ENCODE peak calls at places on chromosome 17, in four cellular contexts. One of them, this sample, is unnamed. For H3K27me3, the result is how much of the 10 kb centered on the place peaks cover.

GRCh38 chr17:31111183-31111582 is 16.4 kb downstream of the NF1 start:
- DNase-seq in pancreas: no peak
- DNase-seq in aorta: no peak
- DNase-seq in SK-N-SH: no peak
- DNase-seq in this sample: no peak

GRCh38 chr17:77865109-77865611 is 93.3 kb upstream of the TNRC6C start:
- DNase-seq in pancreas: no peak
- DNase-seq in aorta: peak
- DNase-seq in SK-N-SH: peak
- DNase-seq in this sample: peak

GRCh38 chr17:32546031-32546444 is 59.2 kb downstream of the CDK5R1 start:
- DNase-seq in pancreas: no peak
- DNase-seq in aorta: no peak
- DNase-seq in SK-N-SH: peak
- DNase-seq in this sample: no peak

GRCh38 chr17:37844977-37845293 is 79.3 kb upstream of the TBC1D3K start:
- DNase-seq in pancreas: no peak
- DNase-seq in aorta: no peak
- DNase-seq in SK-N-SH: no peak
- DNase-seq in this sample: no peak

GRCh38 chr17:29748400-29748799 is 125.7 kb upstream of the CORO6 start:
- DNase-seq in pancreas: no peak
- DNase-seq in aorta: no peak
- DNase-seq in SK-N-SH: no peak
- DNase-seq in this sample: no peak

GRCh38 chr17:64531955-64532371 is 25.2 kb downstream of the CEP95 start:
- DNase-seq in pancreas: no peak
- DNase-seq in aorta: no peak
- DNase-seq in SK-N-SH: no peak
- DNase-seq in this sample: no peak

GRCh38 chr17:10135539-10136257 is 62.7 kb downstream of the GAS7 start:
- DNase-seq in pancreas: no peak
- DNase-seq in aorta: peak
- DNase-seq in SK-N-SH: no peak
- DNase-seq in this sample: no peak

GRCh38 chr17:15999974-16000827 is 577 bp downstream of the TTC19 start:
- DNase-seq in pancreas: no peak
- DNase-seq in aorta: peak
- DNase-seq in SK-N-SH: no peak
- DNase-seq in this sample: peak

GRCh38 chr17:45149669-45150603 is 1.7 kb downstream of the HEXIM1 start:
- DNase-seq in pancreas: peak
- DNase-seq in aorta: peak
- DNase-seq in SK-N-SH: peak
- DNase-seq in this sample: peak

GRCh38 chr17:79006794-79007503 is 2.6 kb downstream of the CANT1 start:
- DNase-seq in pancreas: no peak
- DNase-seq in aorta: no peak
- DNase-seq in SK-N-SH: no peak
- DNase-seq in this sample: no peak

GRCh38 chr17:2427215-2427614 is 26.4 kb upstream of the MNT start:
- DNase-seq in pancreas: no peak
- DNase-seq in aorta: no peak
- DNase-seq in SK-N-SH: no peak
- DNase-seq in this sample: no peak

GRCh38 chr17:12492450-12492849 is 173.2 kb upstream of the MYOCD start:
- DNase-seq in pancreas: no peak
- DNase-seq in aorta: no peak
- DNase-seq in SK-N-SH: no peak
- DNase-seq in this sample: no peak

GRCh38 chr17:79952915-79953314 is 82.8 kb downstream of the TBC1D16 start:
- DNase-seq in pancreas: no peak
- DNase-seq in aorta: no peak
- DNase-seq in SK-N-SH: peak
- DNase-seq in this sample: no peak

GRCh38 chr17:4514206-4514605 is 15.5 kb downstream of the SPNS2 start:
- DNase-seq in pancreas: peak
- DNase-seq in aorta: no peak
- DNase-seq in SK-N-SH: no peak
- DNase-seq in this sample: no peak

GRCh38 chr17:7080445-7081041 is 492 bp upstream of the CLEC10A start:
- DNase-seq in pancreas: no peak
- DNase-seq in aorta: no peak
- DNase-seq in SK-N-SH: no peak
- DNase-seq in this sample: no peak

GRCh38 chr17:7238418-7239090 is 703 bp downstream of the PHF23 start:
- DNase-seq in pancreas: peak
- DNase-seq in aorta: peak
- DNase-seq in SK-N-SH: no peak
- DNase-seq in this sample: peak

GRCh38 chr17:82007495-82008257 is 15.0 kb downstream of the CENPX start:
- DNase-seq in pancreas: no peak
- DNase-seq in aorta: no peak
- DNase-seq in SK-N-SH: no peak
- DNase-seq in this sample: no peak

GRCh38 chr17:69669441-69670178 is 255.1 kb downstream of the MAP2K6 start:
- DNase-seq in pancreas: no peak
- DNase-seq in aorta: no peak
- DNase-seq in SK-N-SH: no peak
- DNase-seq in this sample: no peak

GRCh38 chr17:74430706-74431567 is 951 bp upstream of the GPRC5C start:
- DNase-seq in pancreas: peak
- DNase-seq in aorta: peak
- DNase-seq in SK-N-SH: peak
- DNase-seq in this sample: peak

GRCh38 chr17:61425682-61426481 is 26.2 kb downstream of the TBX2 start:
- DNase-seq in pancreas: no peak
- DNase-seq in aorta: no peak
- DNase-seq in SK-N-SH: peak
- DNase-seq in this sample: peak

GRCh38 chr17:74361613-74362391 is at the start of gene BTBD17:
- DNase-seq in pancreas: peak
- DNase-seq in aorta: no peak
- DNase-seq in SK-N-SH: peak
- DNase-seq in this sample: peak

GRCh38 chr17:61589990-61590389 is 1.0 kb downstream of the NACA2 start:
- DNase-seq in pancreas: no peak
- DNase-seq in aorta: no peak
- DNase-seq in SK-N-SH: no peak
- DNase-seq in this sample: no peak

GRCh38 chr17:4161560-4162221 is 18.7 kb downstream of the CYB5D2 start:
- DNase-seq in pancreas: no peak
- DNase-seq in aorta: no peak
- DNase-seq in SK-N-SH: peak
- DNase-seq in this sample: peak

GRCh38 chr17:29931253-29931932 is 1.4 kb upstream of the SSH2 start:
- DNase-seq in pancreas: peak
- DNase-seq in aorta: peak
- DNase-seq in SK-N-SH: peak
- DNase-seq in this sample: peak

GRCh38 chr17:27840688-27841087 is 40.4 kb upstream of the NOS2 start:
- DNase-seq in pancreas: no peak
- DNase-seq in aorta: no peak
- DNase-seq in SK-N-SH: no peak
- DNase-seq in this sample: no peak

GRCh38 chr17:40612510-40613244 is 34.9 kb downstream of the SMARCE1 start:
- DNase-seq in pancreas: no peak
- DNase-seq in aorta: no peak
- DNase-seq in SK-N-SH: no peak
- DNase-seq in this sample: no peak

GRCh38 chr17:44092051-44092450 is 21.5 kb downstream of the G6PC3 start:
- DNase-seq in pancreas: no peak
- DNase-seq in aorta: no peak
- DNase-seq in SK-N-SH: no peak
- DNase-seq in this sample: no peak

GRCh38 chr17:43171761-43172487 is 910 bp downstream of the NBR1 start:
- DNase-seq in pancreas: peak
- DNase-seq in aorta: peak
- DNase-seq in SK-N-SH: no peak
- DNase-seq in this sample: peak

GRCh38 chr17:77558846-77559626 is 399.5 kb upstream of the TNRC6C start:
- DNase-seq in pancreas: no peak
- DNase-seq in aorta: no peak
- DNase-seq in SK-N-SH: no peak
- DNase-seq in this sample: no peak

GRCh38 chr17:78415821-78416301 is 37.4 kb downstream of the PGS1 start:
- DNase-seq in pancreas: no peak
- DNase-seq in aorta: no peak
- DNase-seq in SK-N-SH: no peak
- DNase-seq in this sample: no peak

GRCh38 chr17:76523084-76524037 is 14.1 kb downstream of the CYGB start:
- DNase-seq in pancreas: no peak
- DNase-seq in aorta: peak
- DNase-seq in SK-N-SH: peak
- DNase-seq in this sample: peak

DNA sequence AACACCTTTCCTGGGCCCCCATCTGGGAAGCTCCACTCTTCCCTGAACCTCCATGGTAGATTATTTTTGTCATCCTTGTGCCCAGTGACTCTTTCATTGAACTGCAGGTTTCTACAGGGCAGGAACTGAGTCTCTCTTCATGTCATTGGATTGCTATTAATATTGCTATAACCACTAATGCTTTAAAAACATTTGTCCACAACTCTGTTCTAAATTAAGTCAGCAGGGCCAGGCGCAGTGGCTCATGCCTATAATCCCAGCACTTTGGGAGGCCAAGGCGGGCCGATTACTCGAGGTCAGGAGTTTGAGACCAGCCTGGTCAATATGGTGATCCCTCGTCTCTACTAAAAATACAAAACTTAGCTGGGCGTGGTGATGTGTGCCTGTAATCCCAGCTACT is 51.2 kb upstream of the DLX4 start:
- DNase-seq in pancreas: no peak
- DNase-seq in aorta: no peak
- DNase-seq in SK-N-SH: no peak
- DNase-seq in this sample: no peak
- H3K27me3 ChIP-seq in pancreas: under half
- H3K27me3 ChIP-seq in aorta: under half
- H3K27me3 ChIP-seq in SK-N-SH: half or more
- H3K27me3 ChIP-seq in this sample: under half

DNA sequence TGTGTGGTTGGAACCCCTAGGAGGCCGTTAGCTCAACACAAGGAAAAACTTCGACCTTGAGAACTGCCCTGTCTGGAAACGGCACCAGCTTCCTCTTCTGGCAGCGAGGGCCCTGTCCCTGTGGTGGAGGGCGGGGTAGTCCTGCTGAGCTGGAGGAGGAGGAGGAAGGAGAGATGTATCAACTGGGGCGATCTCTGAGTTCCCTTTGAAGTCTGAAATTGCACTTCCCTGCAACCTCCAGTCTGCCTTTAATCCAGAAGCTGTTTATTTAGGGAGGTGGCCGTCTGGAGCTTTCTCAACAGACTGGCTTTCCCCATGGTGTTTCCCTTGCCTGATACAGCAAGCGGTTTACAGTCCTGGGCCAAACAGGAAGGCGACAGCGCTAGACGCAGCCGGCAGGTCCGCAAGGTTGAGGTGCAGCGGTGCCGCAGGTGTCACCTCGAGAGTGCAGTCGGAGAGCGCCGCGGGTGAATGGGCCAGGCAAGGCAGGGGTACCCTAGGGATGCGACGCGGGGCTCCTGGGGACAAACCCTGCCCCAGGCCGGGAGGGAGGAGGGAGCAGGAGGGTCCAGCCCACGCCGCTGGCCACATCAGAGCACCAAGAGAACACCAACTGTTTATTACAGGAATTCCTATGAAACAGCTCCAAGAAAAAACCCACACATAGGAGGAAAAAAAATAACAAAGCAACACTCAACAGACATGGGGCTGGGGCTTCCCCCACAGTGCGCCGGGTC is 11.3 kb upstream of the MRPS23 start:
- DNase-seq in pancreas: peak
- DNase-seq in aorta: peak
- DNase-seq in SK-N-SH: peak
- DNase-seq in this sample: peak
- H3K27ac ChIP-seq in pancreas: peak
- H3K27ac ChIP-seq in aorta: peak
- H3K27ac ChIP-seq in SK-N-SH: no peak
- H3K27ac ChIP-seq in this sample: peak

GRCh38 chr17:13594310-13594709 is 7.4 kb downstream of the HS3ST3A1 start:
- DNase-seq in pancreas: no peak
- DNase-seq in aorta: no peak
- DNase-seq in SK-N-SH: peak
- DNase-seq in this sample: no peak
- H3K4me3 ChIP-seq in pancreas: no peak
- H3K4me3 ChIP-seq in aorta: no peak
- H3K4me3 ChIP-seq in SK-N-SH: peak
- H3K4me3 ChIP-seq in this sample: no peak

DNA sequence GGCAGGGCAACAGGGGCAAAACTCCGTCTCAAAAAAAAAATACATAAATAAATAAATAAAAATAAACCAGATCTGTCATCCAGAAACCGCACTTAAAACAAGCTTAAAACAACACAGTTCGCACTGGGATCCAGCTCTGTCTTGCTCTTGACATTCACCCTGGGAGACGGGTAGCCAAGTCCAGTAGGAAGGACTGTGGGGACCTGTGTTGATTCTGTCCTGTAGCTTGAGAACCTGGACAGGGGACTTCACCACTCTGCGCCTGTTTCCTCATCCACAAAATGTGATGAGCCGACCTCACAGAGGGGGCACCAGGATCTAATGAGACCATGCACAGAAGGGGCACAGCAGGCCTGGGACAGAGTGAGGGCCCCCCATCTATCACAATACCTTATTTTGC is 1.5 kb upstream of the RAI1 start:
- DNase-seq in pancreas: no peak
- DNase-seq in aorta: no peak
- DNase-seq in SK-N-SH: no peak
- DNase-seq in this sample: no peak
- H3K27me3 ChIP-seq in pancreas: under half
- H3K27me3 ChIP-seq in aorta: under half
- H3K27me3 ChIP-seq in SK-N-SH: under half
- H3K27me3 ChIP-seq in this sample: under half

GRCh38 chr17:1134634-1135324 is 45.0 kb downstream of the ABR start:
- DNase-seq in pancreas: no peak
- DNase-seq in aorta: peak
- DNase-seq in SK-N-SH: no peak
- DNase-seq in this sample: peak
- H3K27ac ChIP-seq in pancreas: no peak
- H3K27ac ChIP-seq in aorta: peak
- H3K27ac ChIP-seq in SK-N-SH: no peak
- H3K27ac ChIP-seq in this sample: peak